ENCODE peak calls at places on chromosomes 13 and 19, in five cellular contexts. A is tibial nerve; Y is right cardiac atrium; H is Jurkat, Clone E6-1; C is CD4-positive, CD25-positive, alpha-beta regulatory T cell. G is an unnamed sample.

GRCh38 chr13:66565261-66565660 is 664.9 kb downstream of the PCDH9 start:
- DNase-seq in H (no peak), C (no peak), Y (no peak), A (no peak), G (no peak)

GRCh38 chr19:1864480-1865171 is 1.2 kb upstream of the KLF16 start:
- DNase-seq in C (no peak), Y (peak), A (no peak), H (no peak), G (peak)

GRCh38 chr13:101397742-101398141 is 18.6 kb downstream of the NALCN start:
- DNase-seq in A (no peak), H (no peak), C (no peak), Y (no peak), G (no peak)

GRCh38 chr19:1884719-1885334 is 469 bp downstream of the ABHD17A start:
- DNase-seq in A (no peak), C (no peak), H (no peak), Y (peak), G (no peak)

GRCh38 chr13:113672002-113672651 is 5.1 kb downstream of the GRK1 start:
- DNase-seq in C (no peak), H (no peak), A (peak), Y (peak), G (no peak)

GRCh38 chr19:49894879-49895565 is 1.7 kb downstream of the IL4I1 start:
- DNase-seq in C (no peak), A (no peak), H (no peak), Y (peak), G (no peak)

GRCh38 chr19:5147971-5148793 is 179.3 kb downstream of the KDM4B start:
- DNase-seq in C (no peak), H (no peak), A (no peak), Y (no peak), G (no peak)

GRCh38 chr13:30792257-30793000 is 57.1 kb downstream of the ALOX5AP start:
- DNase-seq in C (no peak), A (peak), Y (peak), H (no peak), G (peak)

GRCh38 chr19:7699422-7700127 is 2.4 kb downstream of the FCER2 start:
- DNase-seq in C (no peak), A (no peak), H (no peak), Y (no peak), G (no peak)

GRCh38 chr13:34748078-34748477 is 194.0 kb upstream of the NBEA start:
- DNase-seq in C (no peak), H (no peak), A (no peak), Y (peak), G (no peak)

GRCh38 chr13:42971670-42972355 is 20.2 kb downstream of the EPSTI1 start:
- DNase-seq in A (no peak), C (no peak), H (no peak), Y (no peak), G (no peak)

GRCh38 chr19:44341794-44342193 is 14.7 kb downstream of the ZNF112 start:
- DNase-seq in A (no peak), C (no peak), H (no peak), Y (no peak), G (no peak)

GRCh38 chr13:23570099-23570926 is at the start of gene TNFRSF19:
- DNase-seq in A (peak), H (no peak), Y (peak), C (no peak), G (no peak)

GRCh38 chr13:111361873-111362648 is 41.6 kb downstream of the TEX29 start:
- DNase-seq in C (no peak), H (no peak), A (no peak), Y (no peak), G (no peak)

GRCh38 chr13:30734434-30734833 is 909 bp upstream of the ALOX5AP start:
- DNase-seq in A (no peak), C (no peak), Y (no peak), H (no peak), G (no peak)

GRCh38 chr19:9498183-9498902 is at the start of gene ZNF560:
- DNase-seq in A (no peak), H (no peak), C (no peak), Y (no peak), G (no peak)

GRCh38 chr13:35780613-35781012 is 304.1 kb upstream of the MAB21L1 start:
- DNase-seq in C (no peak), A (no peak), Y (no peak), H (no peak), G (no peak)

GRCh38 chr13:44810067-44810840 is 179.0 kb downstream of the NUFIP1 start:
- DNase-seq in Y (peak), C (no peak), H (peak), A (no peak), G (no peak)

GRCh38 chr13:102913924-102914628 is 68.2 kb downstream of the ERCC5 start:
- DNase-seq in H (no peak), C (no peak), A (no peak), Y (no peak), G (no peak)

GRCh38 chr13:98141509-98141908 is 1.4 kb upstream of the FARP1 start:
- DNase-seq in Y (no peak), C (no peak), A (no peak), H (no peak), G (no peak)

GRCh38 chr13:107765724-107766436 is 449.5 kb downstream of the LIG4 start:
- DNase-seq in Y (no peak), A (no peak), C (no peak), H (no peak), G (no peak)

GRCh38 chr13:78806457-78806856 is 147.5 kb upstream of the OBI1 start:
- DNase-seq in C (no peak), H (peak), A (no peak), Y (no peak), G (no peak)

GRCh38 chr19:7998081-7998480 is 7.4 kb downstream of the ELAVL1 start:
- DNase-seq in C (no peak), A (no peak), Y (peak), H (no peak), G (no peak)

GRCh38 chr19:17515408-17516149 is 4.1 kb downstream of the PGLS start:
- DNase-seq in H (no peak), C (no peak), Y (peak), A (no peak), G (no peak)

GRCh38 chr13:110466261-110466660 is 95.3 kb downstream of the RAB20 start:
- DNase-seq in H (no peak), C (no peak), A (no peak), Y (no peak), G (no peak)

GRCh38 chr19:41882568-41883462 is at the start of gene ARHGEF1:
- DNase-seq in Y (peak), A (no peak), C (peak), H (no peak), G (peak)

DNA sequence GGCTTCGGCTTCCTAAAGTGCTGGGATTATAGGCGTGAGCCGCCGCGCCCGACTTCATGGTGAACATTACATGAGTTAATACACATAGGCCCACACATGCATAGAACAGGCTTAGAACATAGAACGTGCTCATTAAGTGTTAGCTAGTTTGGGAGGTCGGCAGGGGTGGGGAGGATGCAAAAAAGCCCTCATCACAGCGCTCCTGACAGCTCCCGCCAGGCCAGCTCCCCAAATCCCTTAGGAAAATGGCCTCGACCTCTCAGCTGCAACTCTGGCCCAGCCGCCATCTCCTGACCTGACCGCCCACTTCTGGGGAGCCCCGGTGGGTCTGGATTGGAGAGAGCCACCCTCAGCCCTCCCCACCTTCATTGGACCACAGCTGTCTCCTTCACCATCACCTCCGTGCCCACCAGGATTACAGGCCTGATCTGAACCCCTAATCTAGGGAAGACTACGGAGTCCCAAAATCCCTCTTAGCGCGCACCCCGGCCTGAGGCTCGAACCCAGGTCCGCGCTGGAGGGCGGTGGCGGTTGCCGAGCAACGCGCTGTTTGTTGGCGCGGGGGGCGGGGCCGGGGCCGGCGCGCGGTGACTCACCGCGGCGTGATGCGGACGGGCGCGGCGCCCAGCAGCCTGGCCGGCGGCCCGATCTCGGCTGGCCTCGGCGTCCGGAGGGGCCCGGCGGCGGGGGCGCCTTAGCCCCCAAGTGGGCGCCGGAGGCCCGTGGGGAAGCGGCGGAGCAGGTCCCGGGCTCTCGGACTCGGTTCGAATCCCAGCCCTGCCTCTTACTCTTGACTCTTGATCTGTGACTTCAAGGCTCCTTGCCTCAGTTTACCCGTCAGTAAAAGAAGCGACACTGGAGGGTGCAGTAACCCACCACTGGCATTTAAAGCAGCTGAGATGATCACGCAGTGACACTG is 26.7 kb upstream of the NANOS3 start:
- DNase-seq in Y (peak), A (peak), C (peak), H (no peak), G (peak)
- H3K4me3 ChIP-seq in Y (peak), A (peak), C (peak), H (no peak), G (no peak)

DNA sequence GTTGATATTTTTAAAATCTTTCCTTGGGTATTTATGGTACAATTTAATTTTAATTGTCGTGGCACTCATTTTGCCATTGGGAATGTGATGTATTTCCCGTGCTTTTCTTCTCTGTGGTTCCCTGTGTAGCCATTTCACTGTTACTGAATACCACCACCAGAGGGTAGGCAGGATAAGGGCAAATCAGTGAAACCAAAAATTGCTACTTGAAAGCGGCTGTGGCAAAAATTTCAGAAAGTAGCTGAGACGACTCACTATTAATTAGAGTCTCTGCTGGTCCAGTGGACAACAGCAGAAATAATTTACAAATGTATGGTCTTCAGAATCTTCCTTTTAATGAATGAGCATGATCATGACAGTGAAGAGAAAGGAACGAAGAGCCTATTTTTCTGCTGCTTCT is 34.4 kb upstream of the MIR17HG start:
- DNase-seq in H (no peak), A (no peak), C (no peak), Y (no peak), G (no peak)
- H3K4me3 ChIP-seq in H (no peak), A (no peak), C (no peak), Y (no peak), G (no peak)

GRCh38 chr19:48872182-48872883 is at the start of gene PPP1R15A:
- DNase-seq in C (peak), A (peak), Y (peak), H (peak), G (peak)
- H3K4me3 ChIP-seq in C (peak), A (peak), Y (peak), H (peak), G (peak)

GRCh38 chr13:41465965-41466364 is 8.6 kb downstream of the RGCC start:
- DNase-seq in C (no peak), Y (no peak), H (no peak), A (no peak), G (no peak)
- H3K4me3 ChIP-seq in C (peak), Y (no peak), H (no peak), A (peak), G (no peak)

GRCh38 chr19:13796301-13797057 is 1.2 kb downstream of the ZSWIM4 start:
- DNase-seq in H (no peak), A (peak), C (no peak), Y (peak), G (no peak)

GRCh38 chr19:13794752-13795589 is at the start of gene ZSWIM4:
- DNase-seq in Y (peak), H (peak), C (peak), A (peak), G (peak)

GRCh38 chr19:13797058-13797440 is 1.8 kb downstream of the ZSWIM4 start:
- DNase-seq in H (no peak), C (no peak), Y (no peak), A (no peak), G (no peak)

GRCh38 chr19:13795595-13796300 is 505 bp downstream of the ZSWIM4 start:
- DNase-seq in A (no peak), C (no peak), H (no peak), Y (peak), G (no peak)

DNA sequence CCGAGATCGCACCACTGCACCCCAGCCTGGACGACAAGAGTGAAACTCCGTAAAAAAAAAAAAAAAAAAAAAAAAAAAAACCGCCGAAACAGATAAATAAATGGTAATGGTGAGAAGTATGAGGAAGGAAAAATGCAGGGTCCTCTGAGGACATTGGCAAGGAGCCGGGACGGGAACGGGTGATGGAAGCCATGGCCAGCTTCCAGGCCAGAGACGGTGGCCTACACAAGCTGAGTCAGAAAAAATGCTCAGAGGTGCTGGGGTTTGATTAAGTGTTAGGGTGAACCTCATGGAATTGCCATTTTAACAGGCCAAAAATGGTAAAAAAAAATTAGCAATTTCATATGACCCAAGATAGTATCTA is 873 bp upstream of the ZSWIM4 start:
- DNase-seq in C (no peak), H (no peak), A (peak), Y (peak), G (peak)
- H3K4me3 ChIP-seq in C (no peak), H (peak), A (peak), Y (peak), G (peak)

GRCh38 chr19:27796540-27796939 is 1416.4 kb downstream of the UQCRFS1 start:
- DNase-seq in Y (no peak), C (no peak), A (no peak), H (no peak), G (no peak)

GRCh38 chr19:27794444-27795042 is 1418.4 kb downstream of the UQCRFS1 start:
- DNase-seq in Y (no peak), H (no peak), C (no peak), A (no peak), G (peak)

GRCh38 chr19:27793644-27794443 is 1419.1 kb downstream of the UQCRFS1 start:
- DNase-seq in A (peak), Y (peak), C (peak), H (peak), G (peak)

GRCh38 chr19:27796073-27796472 is 1416.9 kb downstream of the UQCRFS1 start:
- DNase-seq in H (no peak), Y (no peak), A (no peak), C (no peak), G (no peak)

DNA sequence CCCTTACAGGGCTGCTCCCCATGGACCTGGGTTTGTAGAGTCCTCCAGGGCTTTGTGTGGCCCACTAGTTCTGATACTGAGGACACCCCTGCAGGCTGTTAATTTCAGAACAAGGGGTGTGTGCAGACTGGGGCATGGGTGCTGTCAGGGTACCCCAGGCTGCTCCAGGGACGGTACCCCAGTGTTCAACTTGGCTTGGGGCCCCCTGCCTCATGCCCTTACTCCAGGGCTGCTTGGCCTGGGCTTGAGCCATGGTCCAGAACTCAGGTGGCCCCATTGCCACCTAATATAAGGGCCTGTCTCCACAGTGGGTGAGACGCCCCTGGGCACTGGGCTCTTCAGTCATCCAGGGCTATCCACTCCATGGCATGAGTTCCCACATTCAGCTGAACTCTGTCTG is 1417.6 kb downstream of the UQCRFS1 start:
- DNase-seq in H (no peak), Y (peak), A (no peak), C (no peak), G (no peak)
- H3K4me3 ChIP-seq in H (peak), Y (no peak), A (no peak), C (no peak), G (no peak)

DNA sequence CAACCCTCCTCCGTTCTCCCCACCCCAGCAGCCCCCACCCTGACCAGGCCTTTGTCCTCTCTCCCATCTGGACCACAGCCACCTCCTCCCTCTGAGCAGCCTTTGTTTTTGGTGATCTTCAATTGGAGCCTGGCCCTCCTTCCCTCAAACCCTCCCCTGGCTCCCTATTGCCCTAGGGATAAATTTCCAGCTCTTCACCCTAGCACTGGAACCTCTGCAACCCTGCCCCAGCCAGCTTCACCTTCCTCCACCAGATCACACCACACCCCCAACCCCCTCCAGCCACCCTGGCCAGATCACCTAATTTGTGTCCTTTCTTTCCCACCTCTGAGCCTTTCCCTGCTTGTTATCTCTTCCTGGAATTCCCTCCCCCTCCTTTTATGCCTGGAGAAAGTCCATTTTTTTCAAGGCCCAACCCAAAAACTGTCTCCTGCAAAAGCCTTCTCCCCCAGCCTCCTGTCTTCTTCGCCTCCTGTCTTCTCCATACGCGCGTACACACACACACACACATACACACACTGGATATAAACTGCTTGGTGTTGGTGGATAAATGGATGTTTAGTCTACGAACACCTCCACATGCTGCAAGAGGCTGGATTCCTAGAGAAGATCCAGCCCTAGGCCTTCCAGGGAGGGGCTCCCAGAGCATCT is 5.2 kb upstream of the TLE2 start:
- DNase-seq in A (no peak), C (no peak), Y (no peak), H (no peak), G (peak)
- H3K4me3 ChIP-seq in A (peak), C (no peak), Y (no peak), H (peak), G (peak)

DNA sequence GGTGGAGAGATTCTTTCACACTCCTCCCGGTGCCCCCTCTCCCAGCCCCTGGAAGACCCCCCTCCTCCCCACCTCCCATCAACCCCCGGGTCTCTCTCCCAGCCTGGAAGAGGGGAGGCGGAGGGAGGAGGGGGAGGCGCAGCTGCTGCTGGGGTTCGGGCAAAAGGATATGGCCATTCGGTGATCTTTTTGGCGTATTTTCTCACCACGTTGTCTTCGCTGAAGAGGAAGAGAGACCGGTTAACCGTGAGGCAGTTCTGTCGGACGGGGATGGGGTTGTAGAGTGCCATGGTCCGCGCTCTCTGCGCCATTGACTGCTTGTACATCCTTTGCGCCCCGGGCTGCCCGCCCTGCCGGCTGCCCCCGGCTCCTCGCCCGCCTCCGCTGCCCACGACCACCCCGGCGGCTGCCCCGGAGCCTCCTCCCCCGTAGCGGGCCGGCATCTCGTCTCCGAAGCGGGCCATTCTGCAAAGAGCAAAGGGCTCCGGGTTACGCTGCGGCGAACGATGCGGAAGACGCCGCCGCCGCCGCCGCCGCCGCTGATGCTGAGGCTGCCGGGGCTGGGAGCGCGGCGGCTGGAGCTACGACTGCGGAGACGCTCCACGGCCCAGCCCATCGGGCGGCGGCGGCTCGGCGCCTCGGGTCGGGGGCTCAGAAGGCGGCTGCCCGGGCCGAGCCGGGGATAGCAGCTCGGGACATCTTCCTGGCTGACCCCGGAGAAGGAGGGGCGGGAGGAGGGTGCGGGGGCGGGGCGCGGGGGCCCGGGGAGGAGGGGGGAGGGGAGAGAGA is at the start of gene CACNA1A:
- DNase-seq in A (no peak), Y (no peak), H (no peak), C (no peak), G (no peak)
- H3K4me3 ChIP-seq in A (no peak), Y (peak), H (no peak), C (no peak), G (no peak)

G was measured in right lobe of liver.